ENCODE peak calls at places on chromosomes 5 and 9, in seven cellular contexts. One of them, this sample, is unnamed. For H3K4me1, the result is how much of the 10 kb centered on the place peaks cover.

GRCh38 chr9:136086213-136086881 is 8.7 kb downstream of the NACC2 start:
- DNase-seq in heart left ventricle: no peak
- DNase-seq in astrocyte: no peak
- DNase-seq in CD8-positive, alpha-beta memory T cell: no peak
- DNase-seq in PC-3: no peak
- DNase-seq in cardiac muscle cell: no peak
- DNase-seq in keratinocyte: no peak
- DNase-seq in this sample: no peak

GRCh38 chr9:15136646-15137045 is 170.4 kb downstream of the TTC39B start:
- DNase-seq in astrocyte: no peak
- DNase-seq in keratinocyte: no peak
- DNase-seq in PC-3: peak
- DNase-seq in heart left ventricle: no peak
- DNase-seq in cardiac muscle cell: no peak
- DNase-seq in CD8-positive, alpha-beta memory T cell: no peak
- DNase-seq in this sample: no peak

GRCh38 chr5:163760498-163760897 is 255.1 kb downstream of the MAT2B start:
- DNase-seq in CD8-positive, alpha-beta memory T cell: no peak
- DNase-seq in heart left ventricle: no peak
- DNase-seq in cardiac muscle cell: peak
- DNase-seq in keratinocyte: no peak
- DNase-seq in PC-3: peak
- DNase-seq in astrocyte: peak
- DNase-seq in this sample: no peak

GRCh38 chr5:157926953-157927352 is 68.0 kb upstream of the CLINT1 start:
- DNase-seq in astrocyte: no peak
- DNase-seq in cardiac muscle cell: peak
- DNase-seq in keratinocyte: no peak
- DNase-seq in PC-3: no peak
- DNase-seq in heart left ventricle: no peak
- DNase-seq in CD8-positive, alpha-beta memory T cell: no peak
- DNase-seq in this sample: no peak

GRCh38 chr5:128965011-128965637 is at the start of gene SLC27A6:
- DNase-seq in PC-3: no peak
- DNase-seq in astrocyte: no peak
- DNase-seq in keratinocyte: no peak
- DNase-seq in heart left ventricle: peak
- DNase-seq in CD8-positive, alpha-beta memory T cell: no peak
- DNase-seq in cardiac muscle cell: peak
- DNase-seq in this sample: no peak

GRCh38 chr5:52502591-52502990 is 285.1 kb upstream of the ITGA1 start:
- DNase-seq in keratinocyte: no peak
- DNase-seq in astrocyte: no peak
- DNase-seq in cardiac muscle cell: peak
- DNase-seq in PC-3: no peak
- DNase-seq in CD8-positive, alpha-beta memory T cell: no peak
- DNase-seq in heart left ventricle: no peak
- DNase-seq in this sample: no peak

GRCh38 chr9:127761491-127761904 is 17.0 kb downstream of the SH2D3C start:
- DNase-seq in PC-3: no peak
- DNase-seq in CD8-positive, alpha-beta memory T cell: no peak
- DNase-seq in heart left ventricle: no peak
- DNase-seq in keratinocyte: no peak
- DNase-seq in astrocyte: no peak
- DNase-seq in cardiac muscle cell: no peak
- DNase-seq in this sample: no peak

GRCh38 chr5:78377056-78377717 is 16.8 kb downstream of the SCAMP1 start:
- DNase-seq in PC-3: peak
- DNase-seq in keratinocyte: no peak
- DNase-seq in astrocyte: peak
- DNase-seq in cardiac muscle cell: no peak
- DNase-seq in CD8-positive, alpha-beta memory T cell: no peak
- DNase-seq in heart left ventricle: peak
- DNase-seq in this sample: peak

GRCh38 chr9:87201316-87201715 is 254.0 kb upstream of the GAS1 start:
- DNase-seq in cardiac muscle cell: no peak
- DNase-seq in keratinocyte: no peak
- DNase-seq in PC-3: no peak
- DNase-seq in astrocyte: peak
- DNase-seq in heart left ventricle: no peak
- DNase-seq in CD8-positive, alpha-beta memory T cell: no peak
- DNase-seq in this sample: no peak

GRCh38 chr5:59357421-59357977 is 536.0 kb downstream of the PDE4D start:
- DNase-seq in keratinocyte: no peak
- DNase-seq in heart left ventricle: peak
- DNase-seq in CD8-positive, alpha-beta memory T cell: no peak
- DNase-seq in cardiac muscle cell: peak
- DNase-seq in astrocyte: peak
- DNase-seq in PC-3: no peak
- DNase-seq in this sample: no peak

GRCh38 chr9:87206064-87206661 is 258.9 kb upstream of the GAS1 start:
- DNase-seq in cardiac muscle cell: no peak
- DNase-seq in CD8-positive, alpha-beta memory T cell: no peak
- DNase-seq in PC-3: peak
- DNase-seq in heart left ventricle: no peak
- DNase-seq in keratinocyte: no peak
- DNase-seq in astrocyte: peak
- DNase-seq in this sample: no peak

GRCh38 chr9:84823426-84824271 is 154.1 kb downstream of the NTRK2 start:
- DNase-seq in cardiac muscle cell: no peak
- DNase-seq in CD8-positive, alpha-beta memory T cell: no peak
- DNase-seq in heart left ventricle: no peak
- DNase-seq in keratinocyte: no peak
- DNase-seq in astrocyte: peak
- DNase-seq in PC-3: no peak
- DNase-seq in this sample: no peak

GRCh38 chr9:134375430-134376385 is 49.5 kb downstream of the RXRA start:
- DNase-seq in CD8-positive, alpha-beta memory T cell: no peak
- DNase-seq in astrocyte: peak
- DNase-seq in keratinocyte: no peak
- DNase-seq in heart left ventricle: peak
- DNase-seq in cardiac muscle cell: peak
- DNase-seq in PC-3: no peak
- DNase-seq in this sample: peak

DNA sequence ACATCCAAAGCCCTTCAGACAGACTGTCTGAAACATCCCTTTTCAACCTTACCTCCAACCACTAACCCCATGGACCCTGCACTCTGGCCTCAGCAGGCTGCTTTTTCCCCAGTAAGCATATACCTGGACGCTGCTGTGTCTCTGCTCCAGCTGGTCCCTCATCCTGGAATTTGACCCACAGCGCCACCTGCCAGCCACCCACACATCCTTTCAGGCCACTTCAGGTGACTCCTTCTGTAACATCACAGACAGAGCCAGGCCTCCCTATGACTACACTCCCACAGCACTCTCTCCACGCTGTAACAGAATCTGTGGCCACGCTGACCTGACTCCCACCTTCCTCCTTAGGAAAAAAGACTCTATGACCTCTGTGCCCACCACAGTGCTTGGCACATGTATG is 3.4 kb downstream of the MGAT1 start:
- DNase-seq in heart left ventricle: no peak
- DNase-seq in keratinocyte: no peak
- DNase-seq in CD8-positive, alpha-beta memory T cell: no peak
- DNase-seq in cardiac muscle cell: peak
- DNase-seq in PC-3: peak
- DNase-seq in astrocyte: no peak
- DNase-seq in this sample: no peak
- H3K4me1 ChIP-seq in heart left ventricle: half or more
- H3K4me1 ChIP-seq in keratinocyte: half or more
- H3K4me1 ChIP-seq in CD8-positive, alpha-beta memory T cell: half or more
- H3K4me1 ChIP-seq in cardiac muscle cell: under half
- H3K4me1 ChIP-seq in PC-3: under half
- H3K4me1 ChIP-seq in astrocyte: under half
- H3K4me1 ChIP-seq in this sample: half or more

DNA sequence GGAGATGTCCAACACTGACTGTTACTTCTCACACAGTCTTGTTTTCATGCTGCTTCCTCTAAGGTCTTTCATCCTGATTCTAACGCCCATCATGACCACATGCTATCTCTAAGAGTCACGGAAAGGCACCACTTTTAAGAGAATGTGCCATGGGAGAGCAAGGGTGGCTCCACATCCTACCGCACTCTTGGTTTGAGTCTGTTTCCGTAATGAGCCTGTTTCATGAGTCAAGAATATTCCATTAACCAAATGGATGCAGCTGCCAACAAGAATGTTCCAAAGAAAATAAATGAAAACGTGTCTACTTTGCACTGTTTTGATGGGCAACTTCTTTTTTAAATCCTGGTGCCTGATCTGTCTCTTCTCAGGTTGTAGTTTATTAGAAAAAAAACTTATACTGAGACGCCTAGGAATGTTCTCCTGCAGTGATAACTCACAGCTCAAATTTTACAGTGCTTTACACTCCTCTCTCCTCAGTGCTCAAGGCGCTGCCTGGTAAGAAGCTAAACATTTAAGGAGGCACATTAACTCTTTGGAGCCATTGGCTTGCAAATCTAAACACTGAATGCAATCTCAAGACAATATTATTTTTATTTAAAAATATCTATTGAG is 124.3 kb downstream of the FGF1 start:
- DNase-seq in astrocyte: peak
- DNase-seq in PC-3: no peak
- DNase-seq in keratinocyte: no peak
- DNase-seq in heart left ventricle: no peak
- DNase-seq in cardiac muscle cell: no peak
- DNase-seq in CD8-positive, alpha-beta memory T cell: no peak
- DNase-seq in this sample: no peak
- H3K4me1 ChIP-seq in astrocyte: under half
- H3K4me1 ChIP-seq in PC-3: under half
- H3K4me1 ChIP-seq in keratinocyte: under half
- H3K4me1 ChIP-seq in heart left ventricle: under half
- H3K4me1 ChIP-seq in cardiac muscle cell: under half
- H3K4me1 ChIP-seq in CD8-positive, alpha-beta memory T cell: under half
- H3K4me1 ChIP-seq in this sample: under half

DNA sequence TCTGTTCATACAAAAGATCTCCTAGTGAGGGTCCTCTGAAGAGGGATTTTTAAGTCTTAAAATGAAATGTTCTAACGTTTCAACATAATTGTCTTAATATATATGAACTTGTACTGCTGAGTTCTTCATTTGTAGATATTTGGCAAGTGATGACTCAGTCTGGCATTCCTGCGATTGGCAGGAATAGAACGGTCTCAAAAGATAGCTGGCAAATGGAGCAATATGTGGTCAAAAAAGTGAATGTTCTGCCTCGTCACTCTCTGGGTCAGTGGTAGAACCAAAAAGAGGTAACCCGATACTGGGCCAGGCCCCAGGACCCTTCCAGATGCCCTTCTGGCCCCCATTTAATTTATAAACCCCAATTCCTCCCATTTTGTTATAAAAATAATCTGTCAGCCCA is 39.2 kb downstream of the ZNF366 start:
- DNase-seq in keratinocyte: peak
- DNase-seq in CD8-positive, alpha-beta memory T cell: no peak
- DNase-seq in astrocyte: peak
- DNase-seq in cardiac muscle cell: no peak
- DNase-seq in PC-3: peak
- DNase-seq in heart left ventricle: no peak
- DNase-seq in this sample: no peak
- H3K4me1 ChIP-seq in keratinocyte: half or more
- H3K4me1 ChIP-seq in CD8-positive, alpha-beta memory T cell: under half
- H3K4me1 ChIP-seq in astrocyte: under half
- H3K4me1 ChIP-seq in cardiac muscle cell: under half
- H3K4me1 ChIP-seq in PC-3: half or more
- H3K4me1 ChIP-seq in heart left ventricle: under half
- H3K4me1 ChIP-seq in this sample: under half

GRCh38 chr5:134124289-134125194 is 10.1 kb downstream of the TCF7 start:
- DNase-seq in heart left ventricle: no peak
- DNase-seq in CD8-positive, alpha-beta memory T cell: peak
- DNase-seq in astrocyte: peak
- DNase-seq in PC-3: peak
- DNase-seq in keratinocyte: no peak
- DNase-seq in cardiac muscle cell: no peak
- DNase-seq in this sample: no peak
- H3K4me1 ChIP-seq in heart left ventricle: under half
- H3K4me1 ChIP-seq in CD8-positive, alpha-beta memory T cell: half or more
- H3K4me1 ChIP-seq in astrocyte: under half
- H3K4me1 ChIP-seq in PC-3: under half
- H3K4me1 ChIP-seq in keratinocyte: under half
- H3K4me1 ChIP-seq in cardiac muscle cell: under half
- H3K4me1 ChIP-seq in this sample: under half

This sample was measured in ascending aorta.